ENCODE peak calls at places on chromosomes 6 and 20, in ten cellular contexts. D is HTR-8/SVneo; B is NCI-H2171 treated with DMSO at 0.1 percent for 48 hours; E is cardiac muscle cell; V is epithelial cell of esophagus; Q is stimulated activated CD8-positive, alpha-beta memory T cell treated with anti-CD3 and anti-CD28 coated beads, Interleukin-4, amount 100 ng/mL, for 48 hours; R is activated T-helper 1 cell treated with anti-CD3 and anti-CD28 coated beads, Interleukin-2, amount 50 U/mL, for 16 hours; T is stimulated activated CD4-positive, alpha-beta T cell treated with anti-CD3 and anti-CD28 coated beads, Interleukin-1b, Interleukin-23, amount 100 ng/mL, for 1 hour; W is fibroblast of the aortic adventitia; G is skeletal muscle cell. X is an unnamed sample.

GRCh38 chr6:31007694-31008093 is 2.6 kb upstream of the MUC22 start:
- DNase-seq in T (no peak), G (peak), R (no peak), V (peak), E (no peak), Q (no peak), B (no peak), D (peak), W (peak), X (peak)

GRCh38 chr6:45479834-45480696 is 102.3 kb upstream of the SUPT3H start:
- DNase-seq in E (no peak), B (no peak), G (peak), W (no peak), D (no peak), R (no peak), V (peak), Q (no peak), T (no peak), X (peak)

GRCh38 chr6:18101271-18101670 is 21.2 kb downstream of the NHLRC1 start:
- DNase-seq in R (no peak), G (peak), W (peak), E (no peak), T (no peak), D (no peak), B (no peak), V (peak), Q (no peak), X (peak)

GRCh38 chr6:74100719-74101287 is 404.8 kb downstream of the CD109 start:
- DNase-seq in D (no peak), W (peak), T (no peak), V (no peak), G (no peak), E (no peak), R (no peak), B (no peak), Q (no peak), X (no peak)

GRCh38 chr6:30681696-30682180 is 4.7 kb downstream of the PPP1R18 start:
- DNase-seq in B (no peak), Q (no peak), G (no peak), W (no peak), R (no peak), T (no peak), E (no peak), V (no peak), D (no peak), X (no peak)

GRCh38 chr6:129184808-129185366 is 301.9 kb downstream of the LAMA2 start:
- DNase-seq in D (no peak), E (no peak), T (no peak), Q (no peak), B (no peak), V (no peak), G (no peak), W (peak), R (no peak), X (no peak)

GRCh38 chr6:43582911-43583310 is 6.9 kb downstream of the POLH start:
- DNase-seq in Q (no peak), W (no peak), D (no peak), E (no peak), T (no peak), R (no peak), B (no peak), G (no peak), V (no peak), X (no peak)

GRCh38 chr6:156912431-156912830 is 135.3 kb downstream of the ARID1B start:
- DNase-seq in G (no peak), E (no peak), Q (no peak), D (no peak), V (no peak), T (no peak), B (no peak), R (no peak), W (no peak), X (no peak)

GRCh38 chr6:5622276-5623005 is 361.1 kb downstream of the FARS2 start:
- DNase-seq in W (no peak), D (no peak), Q (no peak), R (no peak), T (no peak), E (no peak), V (no peak), B (no peak), G (no peak), X (no peak)

GRCh38 chr6:30067460-30068139 is 602 bp downstream of the PPP1R11 start:
- DNase-seq in Q (no peak), R (no peak), V (no peak), G (no peak), B (peak), D (no peak), E (peak), W (no peak), T (no peak), X (no peak)

GRCh38 chr6:40485795-40486194 is 101.4 kb downstream of the LRFN2 start:
- DNase-seq in T (no peak), Q (no peak), V (no peak), G (no peak), W (no peak), D (no peak), B (peak), E (no peak), R (no peak), X (no peak)

GRCh38 chr6:14857501-14857900 is 388.4 kb upstream of the JARID2 start:
- DNase-seq in E (no peak), G (no peak), D (no peak), W (no peak), B (no peak), V (no peak), T (peak), R (peak), Q (peak), X (no peak)

GRCh38 chr20:5114403-5114802 is 5.4 kb downstream of the PCNA start:
- DNase-seq in T (no peak), W (no peak), B (no peak), R (no peak), E (no peak), V (no peak), D (no peak), Q (no peak), G (no peak), X (no peak)

GRCh38 chr6:25083784-25084507 is 148.2 kb upstream of the RIPOR2 start:
- DNase-seq in D (no peak), Q (no peak), E (no peak), G (no peak), T (no peak), B (no peak), R (no peak), V (no peak), W (no peak), X (no peak)

GRCh38 chr6:113860165-113860955 is 3.2 kb downstream of the MARCKS start:
- DNase-seq in R (no peak), D (no peak), W (peak), T (no peak), B (no peak), V (peak), E (peak), Q (no peak), G (no peak), X (peak)

GRCh38 chr6:111280445-111280844 is 193.1 kb downstream of the SLC16A10 start:
- DNase-seq in Q (no peak), G (no peak), D (no peak), W (no peak), V (no peak), T (no peak), E (no peak), R (no peak), B (no peak), X (no peak)

GRCh38 chr6:151391471-151392428 is at the start of gene ZBTB2:
- DNase-seq in E (peak), T (peak), V (peak), W (peak), R (peak), B (peak), Q (peak), D (peak), G (peak), X (peak)

GRCh38 chr6:107879912-107880311 is 55.8 kb upstream of the SCML4 start:
- DNase-seq in T (no peak), G (no peak), Q (no peak), B (no peak), V (no peak), D (no peak), E (no peak), R (no peak), W (no peak), X (no peak)

GRCh38 chr6:147699637-147700036 is 191.1 kb downstream of the SAMD5 start:
- DNase-seq in V (peak), G (peak), T (no peak), B (no peak), R (no peak), D (peak), E (no peak), Q (no peak), W (peak), X (peak)

GRCh38 chr6:147841749-147842148 is 333.3 kb downstream of the SAMD5 start:
- DNase-seq in D (no peak), G (no peak), V (no peak), Q (no peak), T (no peak), R (no peak), E (no peak), W (no peak), B (peak), X (no peak)

GRCh38 chr20:47353697-47354387 is 2.7 kb downstream of the ZMYND8 start:
- DNase-seq in V (no peak), Q (no peak), B (no peak), E (no peak), W (peak), T (no peak), R (no peak), D (no peak), G (no peak), X (no peak)

GRCh38 chr6:4637691-4638433 is 138.3 kb upstream of the CDYL start:
- DNase-seq in D (peak), T (no peak), V (peak), E (no peak), G (peak), R (no peak), Q (peak), B (no peak), W (peak), X (peak)

GRCh38 chr6:142845624-142846458 is 99.1 kb downstream of the HIVEP2 start:
- DNase-seq in W (peak), V (peak), T (no peak), Q (peak), E (peak), D (peak), B (peak), G (peak), R (no peak), X (peak)

GRCh38 chr6:6007311-6008113 is 787 bp upstream of the NRN1 start:
- DNase-seq in R (no peak), G (no peak), E (peak), T (no peak), Q (no peak), W (no peak), B (peak), V (no peak), D (no peak), X (peak)

GRCh38 chr6:112155900-112156299 is 68.5 kb downstream of the FAM229B start:
- DNase-seq in Q (no peak), G (no peak), T (no peak), V (no peak), W (peak), B (no peak), D (no peak), E (no peak), R (no peak), X (no peak)

GRCh38 chr6:121237859-121238258 is 96.4 kb downstream of the TBC1D32 start:
- DNase-seq in Q (no peak), V (peak), W (no peak), R (no peak), E (no peak), B (no peak), D (no peak), T (no peak), G (no peak), X (peak)

GRCh38 chr6:119207973-119208725 is 129.7 kb upstream of the FAM184A start:
- DNase-seq in D (no peak), W (peak), B (no peak), V (no peak), R (no peak), G (peak), T (no peak), E (no peak), Q (no peak), X (no peak)

GRCh38 chr20:952196-952795 is 36.2 kb upstream of the ANGPT4 start:
- DNase-seq in V (no peak), T (no peak), W (no peak), G (no peak), R (no peak), B (no peak), E (no peak), D (no peak), Q (no peak), X (no peak)